ENCODE peak calls at places on chromosome 22, in seven cellular contexts. Q, F, S, L, V, G and A are unnamed samples.

GRCh38 chr22:32791056-32791455 is 10.4 kb upstream of the TIMP3 start:
- DNase-seq in L (no peak), G (no peak), S (no peak), V (no peak), F (no peak), Q (no peak), A (no peak)

GRCh38 chr22:23763579-23764331 is 965 bp downstream of the C22orf15 start:
- DNase-seq in S (peak), V (no peak), G (no peak), L (no peak), Q (peak), F (no peak), A (no peak)

GRCh38 chr22:30474683-30475424 is 3.0 kb upstream of the SEC14L3 start:
- DNase-seq in S (no peak), F (no peak), V (no peak), L (no peak), Q (no peak), G (no peak), A (no peak)

GRCh38 chr22:29082826-29083545 is 10.2 kb downstream of the KREMEN1 start:
- DNase-seq in L (no peak), G (no peak), Q (no peak), F (no peak), V (no peak), S (no peak), A (no peak)

GRCh38 chr22:24424001-24424900 is 3.1 kb upstream of the ADORA2A start:
- DNase-seq in L (no peak), Q (peak), V (no peak), G (no peak), F (peak), S (no peak), A (no peak)

GRCh38 chr22:29748248-29748893 is 18.4 kb downstream of the ZMAT5 start:
- DNase-seq in F (no peak), S (no peak), G (no peak), V (no peak), Q (no peak), L (no peak), A (no peak)

GRCh38 chr22:28142361-28142801 is 223.3 kb upstream of the PITPNB start:
- DNase-seq in G (peak), F (no peak), Q (peak), V (peak), L (no peak), S (no peak), A (peak)

GRCh38 chr22:20571531-20572007 is 64.2 kb downstream of the MED15 start:
- DNase-seq in Q (peak), V (peak), F (peak), L (no peak), S (peak), G (no peak), A (no peak)

GRCh38 chr22:46057762-46058420 is 80.9 kb upstream of the WNT7B start:
- DNase-seq in V (peak), G (peak), L (no peak), S (no peak), Q (no peak), F (no peak), A (no peak)

GRCh38 chr22:38709306-38709705 is 3.6 kb downstream of the GTPBP1 start:
- DNase-seq in V (no peak), G (no peak), L (no peak), S (no peak), Q (no peak), F (no peak), A (no peak)

GRCh38 chr22:35601743-35602633 is 15.1 kb downstream of the MB start:
- DNase-seq in G (peak), S (no peak), Q (no peak), L (no peak), F (no peak), V (peak), A (no peak)